ENCODE peak calls at places on chromosomes 2 and 18, in five cellular contexts. One of them, this sample, is unnamed.
A peak's percentile ranks its signal among the peaks of the same experiment; 100 is the strongest.

GRCh38 chr2:10122500-10123280 is at the start of gene RRM2:
- DNase-seq in stomach: peak; percentile 93
- DNase-seq in spleen: peak; percentile 94
- DNase-seq in fibroblast of pulmonary artery: peak; percentile 91
- DNase-seq in CD8-positive, alpha-beta memory T cell: peak; percentile 84
- DNase-seq in this sample: peak; percentile 95

GRCh38 chr2:134778372-134778771 is 59.6 kb upstream of the TMEM163 start:
- DNase-seq in stomach: peak; percentile 30
- DNase-seq in spleen: no peak
- DNase-seq in fibroblast of pulmonary artery: no peak
- DNase-seq in CD8-positive, alpha-beta memory T cell: no peak
- DNase-seq in this sample: no peak

GRCh38 chr2:197168705-197169104 is 141.9 kb downstream of the ANKRD44 start:
- DNase-seq in stomach: peak; percentile 75
- DNase-seq in spleen: peak; percentile 88
- DNase-seq in fibroblast of pulmonary artery: peak; percentile 80
- DNase-seq in CD8-positive, alpha-beta memory T cell: peak; percentile 61
- DNase-seq in this sample: peak; percentile 74

GRCh38 chr2:128365217-128365905 is 46.7 kb upstream of the HS6ST1 start:
- DNase-seq in stomach: no peak
- DNase-seq in spleen: no peak
- DNase-seq in fibroblast of pulmonary artery: no peak
- DNase-seq in CD8-positive, alpha-beta memory T cell: no peak
- DNase-seq in this sample: no peak

GRCh38 chr2:193584522-193584938 is 1389.8 kb upstream of the TMEFF2 start:
- DNase-seq in stomach: no peak
- DNase-seq in spleen: peak; percentile 45
- DNase-seq in fibroblast of pulmonary artery: peak; percentile 63
- DNase-seq in CD8-positive, alpha-beta memory T cell: no peak
- DNase-seq in this sample: peak; percentile 34

GRCh38 chr2:171485116-171485515 is 37.2 kb upstream of the CYBRD1 start:
- DNase-seq in stomach: no peak
- DNase-seq in spleen: no peak
- DNase-seq in fibroblast of pulmonary artery: no peak
- DNase-seq in CD8-positive, alpha-beta memory T cell: no peak
- DNase-seq in this sample: no peak

GRCh38 chr2:8049851-8050571 is 631.8 kb upstream of the ID2 start:
- DNase-seq in stomach: no peak
- DNase-seq in spleen: no peak
- DNase-seq in fibroblast of pulmonary artery: no peak
- DNase-seq in CD8-positive, alpha-beta memory T cell: no peak
- DNase-seq in this sample: no peak

GRCh38 chr2:100142393-100142792 is at the start of gene AFF3:
- DNase-seq in stomach: no peak
- DNase-seq in spleen: peak; percentile 87
- DNase-seq in fibroblast of pulmonary artery: no peak
- DNase-seq in CD8-positive, alpha-beta memory T cell: no peak
- DNase-seq in this sample: peak; percentile 91

GRCh38 chr2:205660521-205661124 is 21.7 kb upstream of the NRP2 start:
- DNase-seq in stomach: no peak
- DNase-seq in spleen: no peak
- DNase-seq in fibroblast of pulmonary artery: peak; percentile 84
- DNase-seq in CD8-positive, alpha-beta memory T cell: no peak
- DNase-seq in this sample: peak; percentile 68

GRCh38 chr2:187541086-187542085 is 12.8 kb downstream of the TFPI start:
- DNase-seq in stomach: no peak
- DNase-seq in spleen: no peak
- DNase-seq in fibroblast of pulmonary artery: peak; percentile 97
- DNase-seq in CD8-positive, alpha-beta memory T cell: no peak
- DNase-seq in this sample: no peak

GRCh38 chr2:153432381-153432780 is 46.2 kb downstream of the RPRM start:
- DNase-seq in stomach: no peak
- DNase-seq in spleen: no peak
- DNase-seq in fibroblast of pulmonary artery: no peak
- DNase-seq in CD8-positive, alpha-beta memory T cell: no peak
- DNase-seq in this sample: no peak
- H3K4me3 ChIP-seq in stomach: no peak overlapping the region
- H3K4me3 ChIP-seq in spleen: no peak overlapping the region
- H3K4me3 ChIP-seq in fibroblast of pulmonary artery: no peak overlapping the region
- H3K4me3 ChIP-seq in CD8-positive, alpha-beta memory T cell: no peak overlapping the region
- H3K4me3 ChIP-seq in this sample: no peak overlapping the region

GRCh38 chr2:11387831-11388230 is 43.4 kb upstream of the ROCK2 start:
- DNase-seq in stomach: peak; percentile 80
- DNase-seq in spleen: no peak
- DNase-seq in fibroblast of pulmonary artery: no peak
- DNase-seq in CD8-positive, alpha-beta memory T cell: no peak
- DNase-seq in this sample: no peak

GRCh38 chr2:11389048-11389413 is 44.6 kb upstream of the ROCK2 start:
- DNase-seq in stomach: no peak
- DNase-seq in spleen: no peak
- DNase-seq in fibroblast of pulmonary artery: no peak
- DNase-seq in CD8-positive, alpha-beta memory T cell: no peak
- DNase-seq in this sample: no peak

GRCh38 chr2:11388262-11389047 is 44.0 kb upstream of the ROCK2 start:
- DNase-seq in stomach: no peak
- DNase-seq in spleen: no peak
- DNase-seq in fibroblast of pulmonary artery: no peak
- DNase-seq in CD8-positive, alpha-beta memory T cell: no peak
- DNase-seq in this sample: no peak

GRCh38 chr2:11391941-11392266 is 47.5 kb upstream of the ROCK2 start:
- DNase-seq in stomach: no peak
- DNase-seq in spleen: no peak
- DNase-seq in fibroblast of pulmonary artery: no peak
- DNase-seq in CD8-positive, alpha-beta memory T cell: no peak
- DNase-seq in this sample: no peak

GRCh38 chr2:11389551-11390528 is 45.4 kb upstream of the ROCK2 start:
- DNase-seq in stomach: peak; percentile 77
- DNase-seq in spleen: no peak
- DNase-seq in fibroblast of pulmonary artery: peak; percentile 66
- DNase-seq in CD8-positive, alpha-beta memory T cell: no peak
- DNase-seq in this sample: no peak
- H3K4me3 ChIP-seq in stomach: no peak overlapping the region
- H3K4me3 ChIP-seq in spleen: no peak overlapping the region
- H3K4me3 ChIP-seq in fibroblast of pulmonary artery: no peak overlapping the region
- H3K4me3 ChIP-seq in CD8-positive, alpha-beta memory T cell: no peak overlapping the region
- H3K4me3 ChIP-seq in this sample: no peak overlapping the region

GRCh38 chr18:54717673-54718435 is 110.4 kb upstream of the RAB27B start:
- DNase-seq in stomach: peak; percentile 65
- DNase-seq in spleen: peak; percentile 81
- DNase-seq in fibroblast of pulmonary artery: peak; percentile 18
- DNase-seq in CD8-positive, alpha-beta memory T cell: peak; percentile 36
- DNase-seq in this sample: peak; percentile 77
- H3K4me3 ChIP-seq in stomach: peak overlapping the region; percentile 28
- H3K4me3 ChIP-seq in spleen: no peak overlapping the region
- H3K4me3 ChIP-seq in fibroblast of pulmonary artery: peak overlapping the region; percentile 40
- H3K4me3 ChIP-seq in CD8-positive, alpha-beta memory T cell: peak overlapping the region; percentile 38
- H3K4me3 ChIP-seq in this sample: no peak overlapping the region

GRCh38 chr2:64606495-64607363 is 47.0 kb downstream of the SERTAD2 start:
- DNase-seq in stomach: peak; percentile 79
- DNase-seq in spleen: peak; percentile 96
- DNase-seq in fibroblast of pulmonary artery: peak; percentile 66
- DNase-seq in CD8-positive, alpha-beta memory T cell: peak; percentile 80
- DNase-seq in this sample: peak; percentile 37

GRCh38 chr2:64609229-64609994 is 44.3 kb downstream of the SERTAD2 start:
- DNase-seq in stomach: peak; percentile 70
- DNase-seq in spleen: peak; percentile 96
- DNase-seq in fibroblast of pulmonary artery: peak; percentile 62
- DNase-seq in CD8-positive, alpha-beta memory T cell: peak; percentile 58
- DNase-seq in this sample: peak; percentile 25

GRCh38 chr2:64610456-64610855 is 43.3 kb downstream of the SERTAD2 start:
- DNase-seq in stomach: no peak
- DNase-seq in spleen: no peak
- DNase-seq in fibroblast of pulmonary artery: no peak
- DNase-seq in CD8-positive, alpha-beta memory T cell: no peak
- DNase-seq in this sample: no peak

GRCh38 chr2:64607381-64607780 is 46.3 kb downstream of the SERTAD2 start:
- DNase-seq in stomach: no peak
- DNase-seq in spleen: no peak
- DNase-seq in fibroblast of pulmonary artery: no peak
- DNase-seq in CD8-positive, alpha-beta memory T cell: no peak
- DNase-seq in this sample: no peak

DNA sequence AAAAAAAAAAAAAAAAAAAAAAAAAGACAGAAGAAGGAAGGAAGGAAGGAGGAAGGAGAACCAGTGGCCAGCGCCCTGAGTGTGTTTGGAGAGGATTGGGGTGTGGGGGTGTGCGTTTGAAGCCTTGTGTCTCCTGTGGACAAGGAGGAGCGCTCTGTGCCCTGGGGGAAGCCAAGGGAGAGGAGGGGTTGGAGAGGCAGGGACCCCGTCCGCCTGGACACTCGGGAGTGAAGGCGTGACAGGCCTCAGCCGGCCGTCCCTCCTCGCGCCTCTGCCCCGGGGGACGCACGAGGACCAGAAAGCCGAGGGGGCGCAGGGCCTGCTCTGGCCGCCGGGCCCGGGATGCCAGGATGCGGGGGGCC is 44.9 kb downstream of the SERTAD2 start:
- DNase-seq in stomach: no peak
- DNase-seq in spleen: no peak
- DNase-seq in fibroblast of pulmonary artery: no peak
- DNase-seq in CD8-positive, alpha-beta memory T cell: no peak
- DNase-seq in this sample: no peak
- H3K4me3 ChIP-seq in stomach: peak overlapping the region; percentile 58
- H3K4me3 ChIP-seq in spleen: peak overlapping the region; percentile 34
- H3K4me3 ChIP-seq in fibroblast of pulmonary artery: peak overlapping the region; percentile 28
- H3K4me3 ChIP-seq in CD8-positive, alpha-beta memory T cell: peak overlapping the region; percentile 53
- H3K4me3 ChIP-seq in this sample: peak overlapping the region; percentile 50

GRCh38 chr2:109174214-109174613 is 45.2 kb downstream of the SH3RF3 start:
- DNase-seq in stomach: no peak
- DNase-seq in spleen: no peak
- DNase-seq in fibroblast of pulmonary artery: no peak
- DNase-seq in CD8-positive, alpha-beta memory T cell: no peak
- DNase-seq in this sample: peak; percentile 76
- H3K4me3 ChIP-seq in stomach: no peak overlapping the region
- H3K4me3 ChIP-seq in spleen: no peak overlapping the region
- H3K4me3 ChIP-seq in fibroblast of pulmonary artery: no peak overlapping the region
- H3K4me3 ChIP-seq in CD8-positive, alpha-beta memory T cell: no peak overlapping the region
- H3K4me3 ChIP-seq in this sample: no peak overlapping the region

DNA sequence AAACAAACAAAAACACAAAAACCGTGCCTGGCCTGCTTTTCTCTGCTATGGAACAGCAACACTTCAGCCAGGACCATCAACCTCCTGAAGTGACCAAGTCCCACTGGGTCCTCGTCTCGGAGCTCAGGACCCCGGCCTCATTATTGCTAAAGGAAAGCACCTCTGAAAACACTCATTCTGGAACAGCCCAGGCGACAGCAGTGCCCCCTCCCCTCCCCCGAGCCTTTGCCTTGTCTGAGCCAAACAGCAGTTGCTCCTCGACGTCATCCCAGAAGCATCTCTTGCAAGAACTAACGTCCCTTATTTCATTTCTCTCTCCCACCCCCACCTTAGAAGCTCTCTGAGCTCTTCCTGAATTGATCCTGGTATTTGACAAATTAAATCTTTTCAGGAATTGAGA is 27.4 kb downstream of the APCDD1 start:
- DNase-seq in stomach: no peak
- DNase-seq in spleen: no peak
- DNase-seq in fibroblast of pulmonary artery: no peak
- DNase-seq in CD8-positive, alpha-beta memory T cell: no peak
- DNase-seq in this sample: no peak
- H3K4me3 ChIP-seq in stomach: no peak overlapping the region
- H3K4me3 ChIP-seq in spleen: no peak overlapping the region
- H3K4me3 ChIP-seq in fibroblast of pulmonary artery: no peak overlapping the region
- H3K4me3 ChIP-seq in CD8-positive, alpha-beta memory T cell: no peak overlapping the region
- H3K4me3 ChIP-seq in this sample: no peak overlapping the region

GRCh38 chr2:54572262-54572635 is 116.1 kb downstream of the SPTBN1 start:
- DNase-seq in stomach: no peak
- DNase-seq in spleen: no peak
- DNase-seq in fibroblast of pulmonary artery: peak; percentile 90
- DNase-seq in CD8-positive, alpha-beta memory T cell: no peak
- DNase-seq in this sample: peak; percentile 75

GRCh38 chr2:54568876-54569298 is 112.8 kb downstream of the SPTBN1 start:
- DNase-seq in stomach: peak; percentile 73
- DNase-seq in spleen: no peak
- DNase-seq in fibroblast of pulmonary artery: no peak
- DNase-seq in CD8-positive, alpha-beta memory T cell: no peak
- DNase-seq in this sample: peak; percentile 71

GRCh38 chr2:54570925-54571694 is 115.0 kb downstream of the SPTBN1 start:
- DNase-seq in stomach: peak; percentile 64
- DNase-seq in spleen: peak; percentile 86
- DNase-seq in fibroblast of pulmonary artery: peak; percentile 94
- DNase-seq in CD8-positive, alpha-beta memory T cell: peak; percentile 47
- DNase-seq in this sample: peak; percentile 99

GRCh38 chr2:54570321-54570881 is 114.3 kb downstream of the SPTBN1 start:
- DNase-seq in stomach: no peak
- DNase-seq in spleen: no peak
- DNase-seq in fibroblast of pulmonary artery: no peak
- DNase-seq in CD8-positive, alpha-beta memory T cell: no peak
- DNase-seq in this sample: no peak

DNA sequence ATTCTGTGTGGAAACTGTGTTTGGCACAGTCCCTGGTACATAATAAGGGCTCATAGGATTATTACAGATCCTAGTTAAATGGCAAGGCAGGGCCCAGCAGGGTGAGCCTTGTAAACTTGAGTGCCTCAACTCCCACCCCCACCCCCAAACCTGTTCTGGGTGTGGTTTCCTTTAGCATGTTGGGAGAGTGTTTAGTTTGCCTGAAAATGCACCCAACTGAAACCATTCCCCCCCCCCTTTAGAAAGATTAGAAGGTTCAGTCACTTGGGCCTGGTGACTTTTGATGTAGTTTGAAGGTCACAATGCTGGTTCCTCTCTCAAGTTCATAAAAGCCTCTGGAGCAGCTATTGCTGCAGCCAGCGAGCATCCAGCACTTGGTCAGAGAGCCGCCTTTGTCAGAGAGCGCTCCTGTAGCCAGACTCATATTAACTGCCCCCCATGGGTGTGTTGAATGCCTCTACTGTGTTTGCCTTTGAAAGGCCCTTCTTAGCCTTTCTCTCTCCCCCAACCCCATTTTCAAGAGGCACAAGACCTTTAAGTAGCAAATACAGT is 113.7 kb downstream of the SPTBN1 start:
- DNase-seq in stomach: peak; percentile 60
- DNase-seq in spleen: no peak
- DNase-seq in fibroblast of pulmonary artery: no peak
- DNase-seq in CD8-positive, alpha-beta memory T cell: no peak
- DNase-seq in this sample: peak; percentile 85
- H3K4me3 ChIP-seq in stomach: no peak overlapping the region
- H3K4me3 ChIP-seq in spleen: no peak overlapping the region
- H3K4me3 ChIP-seq in fibroblast of pulmonary artery: no peak overlapping the region
- H3K4me3 ChIP-seq in CD8-positive, alpha-beta memory T cell: peak overlapping the region; percentile 72
- H3K4me3 ChIP-seq in this sample: peak overlapping the region; percentile 40

GRCh38 chr2:143936758-143937562 is 583.0 kb downstream of the ZEB2 start:
- DNase-seq in stomach: peak; percentile 27
- DNase-seq in spleen: peak; percentile 81
- DNase-seq in fibroblast of pulmonary artery: peak; percentile 34
- DNase-seq in CD8-positive, alpha-beta memory T cell: no peak
- DNase-seq in this sample: no peak
- H3K4me3 ChIP-seq in stomach: peak overlapping the region; percentile 66
- H3K4me3 ChIP-seq in spleen: peak overlapping the region; percentile 45
- H3K4me3 ChIP-seq in fibroblast of pulmonary artery: peak overlapping the region; percentile 54
- H3K4me3 ChIP-seq in CD8-positive, alpha-beta memory T cell: no peak overlapping the region
- H3K4me3 ChIP-seq in this sample: no peak overlapping the region

GRCh38 chr2:3535794-3536681 is 16.7 kb upstream of the ADI1 start:
- DNase-seq in stomach: peak; percentile 55
- DNase-seq in spleen: peak; percentile 86
- DNase-seq in fibroblast of pulmonary artery: peak; percentile 89
- DNase-seq in CD8-positive, alpha-beta memory T cell: no peak
- DNase-seq in this sample: no peak
- H3K4me3 ChIP-seq in stomach: peak overlapping the region; percentile 26
- H3K4me3 ChIP-seq in spleen: peak overlapping the region; percentile 12
- H3K4me3 ChIP-seq in fibroblast of pulmonary artery: peak overlapping the region; percentile 45
- H3K4me3 ChIP-seq in CD8-positive, alpha-beta memory T cell: no peak overlapping the region
- H3K4me3 ChIP-seq in this sample: no peak overlapping the region

This sample was measured in Jurkat, Clone E6-1.